ENCODE peak calls at places on chromosomes 1 and 21, in nine cellular contexts. B is fibroblast of villous mesenchyme, N is bronchial epithelial cell, L is mammary epithelial cell, J is RWPE2, U is keratinocyte, F is right lobe of liver, Q is GM23338, R is GM06990. V is an unnamed sample.

GRCh38 chr1:87757700-87758099 is 429.0 kb downstream of the LMO4 start:
- DNase-seq in B (peak), N (no peak), L (no peak), J (no peak), U (no peak), F (no peak), Q (no peak), R (no peak), V (no peak)

GRCh38 chr1:41356752-41357151 is 4.5 kb upstream of the FOXO6 start:
- DNase-seq in B (no peak), N (no peak), L (no peak), J (no peak), U (no peak), F (peak), Q (no peak), R (no peak), V (no peak)

GRCh38 chr1:37360011-37360410 is 114.4 kb upstream of the ZC3H12A start:
- DNase-seq in B (no peak), N (no peak), L (no peak), J (no peak), U (no peak), F (no peak), Q (no peak), R (no peak), V (no peak)

GRCh38 chr1:201259476-201260235 is 23.6 kb upstream of the PKP1 start:
- DNase-seq in B (no peak), N (peak), L (peak), J (peak), U (peak), F (no peak), Q (peak), R (no peak), V (peak)

GRCh38 chr1:243849089-243850012 is 692 bp downstream of the AKT3 start:
- DNase-seq in B (peak), N (peak), L (peak), J (no peak), U (no peak), F (peak), Q (peak), R (peak), V (peak)

GRCh38 chr1:17485280-17485679 is 45.8 kb upstream of the RCC2 start:
- DNase-seq in B (peak), N (peak), L (no peak), J (no peak), U (no peak), F (no peak), Q (peak), R (no peak), V (no peak)

GRCh38 chr1:29499101-29499650 is 262.9 kb downstream of the PTPRU start:
- DNase-seq in B (no peak), N (no peak), L (no peak), J (no peak), U (no peak), F (peak), Q (no peak), R (no peak), V (no peak)

GRCh38 chr1:162654915-162655620 is 22.8 kb downstream of the DDR2 start:
- DNase-seq in B (no peak), N (no peak), L (no peak), J (no peak), U (no peak), F (no peak), Q (no peak), R (no peak), V (no peak)

GRCh38 chr21:29233611-29234540 is 64.8 kb upstream of the BACH1 start:
- DNase-seq in B (no peak), N (peak), L (peak), J (no peak), U (no peak), F (no peak), Q (no peak), R (peak), V (peak)

GRCh38 chr21:38988211-38989096 is 182.7 kb downstream of the ETS2 start:
- DNase-seq in B (peak), N (peak), L (no peak), J (no peak), U (no peak), F (no peak), Q (no peak), R (no peak), V (no peak)

GRCh38 chr1:98749152-98749756 is 87.7 kb downstream of the SNX7 start:
- DNase-seq in B (peak), N (peak), L (no peak), J (no peak), U (no peak), F (no peak), Q (no peak), R (no peak), V (no peak)

GRCh38 chr1:47431534-47431933 is 6.3 kb upstream of the FOXD2 start:
- DNase-seq in B (peak), N (peak), L (peak), J (no peak), U (no peak), F (no peak), Q (peak), R (no peak), V (no peak)

GRCh38 chr1:108791790-108792189 is 45.3 kb downstream of the STXBP3 start:
- DNase-seq in B (no peak), N (no peak), L (no peak), J (no peak), U (no peak), F (no peak), Q (no peak), R (no peak), V (no peak)

GRCh38 chr1:165635329-165635728 is 4.3 kb downstream of the MGST3 start:
- DNase-seq in B (no peak), N (no peak), L (no peak), J (no peak), U (no peak), F (no peak), Q (no peak), R (no peak), V (peak)

GRCh38 chr1:28927442-28928305 is 13.3 kb downstream of the EPB41 start:
- DNase-seq in B (peak), N (no peak), L (no peak), J (no peak), U (no peak), F (no peak), Q (no peak), R (no peak), V (no peak)

GRCh38 chr1:67214420-67215174 is 48.3 kb downstream of the IL23R start:
- DNase-seq in B (peak), N (peak), L (peak), J (no peak), U (no peak), F (peak), Q (peak), R (peak), V (peak)
- TF ChIP-seq CTCF in B (peak), N (peak), L (peak), J (peak), U (peak), F (peak), Q (peak), R (peak), V (peak)

GRCh38 chr1:25568090-25568833 is 24.9 kb downstream of the LDLRAP1 start:
- DNase-seq in B (peak), N (peak), L (peak), J (peak), U (peak), F (no peak), Q (peak), R (no peak), V (no peak)
- TF ChIP-seq CTCF in B (peak), N (peak), L (no peak), J (peak), U (peak), F (no peak), Q (no peak), R (no peak), V (no peak)

GRCh38 chr1:9294440-9294773 is 1.7 kb downstream of the SPSB1 start:
- DNase-seq in B (peak), N (peak), L (peak), J (no peak), U (no peak), F (no peak), Q (no peak), R (no peak), V (no peak)

GRCh38 chr1:9293512-9294439 is 1.1 kb downstream of the SPSB1 start:
- DNase-seq in B (peak), N (peak), L (no peak), J (no peak), U (no peak), F (no peak), Q (peak), R (peak), V (no peak)

GRCh38 chr1:9296850-9297249 is 4.2 kb downstream of the SPSB1 start:
- DNase-seq in B (peak), N (no peak), L (no peak), J (no peak), U (no peak), F (no peak), Q (no peak), R (no peak), V (no peak)

GRCh38 chr1:9295884-9296283 is 3.2 kb downstream of the SPSB1 start:
- DNase-seq in B (no peak), N (no peak), L (no peak), J (no peak), U (no peak), F (peak), Q (no peak), R (no peak), V (no peak)

DNA sequence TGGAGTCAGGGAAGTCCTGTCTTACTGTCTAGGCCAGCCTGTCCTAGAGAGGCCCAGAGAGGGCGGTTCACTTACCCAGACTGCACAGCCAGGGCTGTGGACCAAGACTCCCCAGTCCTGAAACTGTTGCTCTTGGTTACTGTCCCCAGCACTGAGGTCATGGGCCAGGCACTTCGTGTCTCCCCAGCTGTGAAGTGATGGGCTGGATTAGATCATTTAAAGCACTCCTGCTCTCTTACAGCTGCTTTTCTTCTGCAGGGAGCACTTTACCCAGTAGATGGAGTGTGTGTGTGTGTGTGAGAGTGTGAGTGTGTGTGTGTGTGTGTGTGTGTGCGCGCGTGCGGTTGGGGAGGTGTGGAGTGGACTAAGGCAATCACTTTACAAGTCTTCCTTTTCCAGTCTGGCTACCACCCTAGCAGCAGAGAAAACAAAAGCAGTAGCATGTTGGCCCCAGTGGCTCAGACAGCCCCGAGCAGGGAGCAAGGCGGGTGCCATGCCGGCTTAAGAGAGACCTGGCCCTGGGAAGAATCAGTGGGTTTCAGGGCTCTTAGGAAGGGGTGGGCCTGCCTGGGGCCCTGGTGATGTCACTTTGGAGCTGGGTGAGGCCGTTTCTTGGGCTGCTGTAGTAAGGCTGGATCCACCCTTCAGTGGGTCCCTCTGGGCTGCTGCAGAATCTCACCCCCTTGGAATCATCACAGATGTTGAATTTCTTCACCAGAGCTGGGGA is 2.4 kb downstream of the SPSB1 start:
- DNase-seq in B (peak), N (no peak), L (peak), J (no peak), U (no peak), F (no peak), Q (no peak), R (peak), V (peak)
- TF ChIP-seq CTCF in B (peak), N (no peak), L (no peak), J (no peak), U (peak), F (no peak), Q (no peak), R (peak), V (no peak)

DNA sequence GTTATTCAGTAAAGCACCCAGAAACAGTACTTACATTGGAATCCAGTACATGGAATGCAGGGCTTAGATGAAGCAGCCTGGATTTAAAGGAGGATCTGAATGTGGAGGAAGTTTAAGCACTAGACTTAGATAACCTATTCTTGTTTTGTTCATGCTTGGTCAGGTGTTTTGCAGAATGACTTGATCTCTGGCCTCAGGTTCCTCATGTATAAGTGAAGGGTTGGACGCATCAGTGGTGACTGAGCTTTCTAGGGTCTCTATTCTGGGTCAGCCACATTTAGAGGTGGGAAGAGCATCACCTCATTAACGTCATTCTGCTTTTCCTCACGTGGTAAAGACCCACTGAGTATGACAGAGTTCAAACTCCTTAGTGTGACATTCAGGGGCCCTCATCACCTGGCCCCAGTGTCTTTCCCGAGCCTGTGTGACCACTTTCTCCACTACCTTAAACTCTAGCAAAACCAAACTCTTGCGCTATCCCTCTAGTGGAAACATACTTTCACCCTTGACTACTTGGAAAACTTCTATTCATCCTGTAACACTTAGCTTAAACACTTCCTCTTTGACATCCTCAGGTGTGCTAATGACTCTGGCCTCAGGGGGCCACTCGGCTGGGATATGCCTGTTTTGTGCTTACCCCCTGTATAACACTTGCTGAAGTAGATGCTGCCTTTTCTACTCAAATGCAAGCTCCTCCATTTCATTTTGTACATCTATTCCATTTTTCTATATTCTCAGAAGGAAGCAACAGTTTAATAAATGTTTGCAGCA is 871 bp upstream of the ERICH3 start:
- DNase-seq in B (no peak), N (no peak), L (no peak), J (no peak), U (no peak), F (no peak), Q (peak), R (no peak), V (peak)
- TF ChIP-seq CTCF in B (no peak), N (no peak), L (no peak), J (no peak), U (no peak), F (no peak), Q (no peak), R (no peak), V (no peak)

GRCh38 chr1:107464827-107465226 is 324.0 kb downstream of the NTNG1 start:
- DNase-seq in B (no peak), N (no peak), L (no peak), J (no peak), U (no peak), F (no peak), Q (peak), R (no peak), V (no peak)
- TF ChIP-seq CTCF in B (no peak), N (no peak), L (no peak), J (no peak), U (no peak), F (no peak), Q (peak), R (peak), V (no peak)

DNA sequence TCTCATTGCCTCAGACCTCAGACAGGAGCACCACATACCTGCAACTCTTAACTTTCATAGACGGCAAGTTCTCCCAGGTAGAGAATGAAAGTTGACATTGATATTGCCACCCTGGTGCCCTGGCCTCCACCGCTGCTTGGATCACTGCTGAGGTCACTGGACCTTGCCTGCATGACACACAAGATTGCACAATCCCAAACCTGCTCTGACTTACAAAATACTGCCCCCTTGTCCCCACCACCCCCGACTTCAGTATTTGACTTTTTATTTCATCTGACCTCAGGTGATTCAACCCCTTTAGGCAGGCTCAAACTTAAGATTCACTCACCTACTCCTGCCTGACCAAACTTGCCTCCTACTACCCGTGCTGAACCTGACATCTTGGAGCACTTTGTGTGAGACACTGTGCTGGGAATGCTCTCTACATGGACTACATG is 43.1 kb upstream of the S1PR1 start:
- DNase-seq in B (no peak), N (peak), L (peak), J (no peak), U (no peak), F (peak), Q (no peak), R (no peak), V (no peak)
- TF ChIP-seq CTCF in B (no peak), N (no peak), L (no peak), J (no peak), U (no peak), F (no peak), Q (no peak), R (no peak), V (no peak)

DNA sequence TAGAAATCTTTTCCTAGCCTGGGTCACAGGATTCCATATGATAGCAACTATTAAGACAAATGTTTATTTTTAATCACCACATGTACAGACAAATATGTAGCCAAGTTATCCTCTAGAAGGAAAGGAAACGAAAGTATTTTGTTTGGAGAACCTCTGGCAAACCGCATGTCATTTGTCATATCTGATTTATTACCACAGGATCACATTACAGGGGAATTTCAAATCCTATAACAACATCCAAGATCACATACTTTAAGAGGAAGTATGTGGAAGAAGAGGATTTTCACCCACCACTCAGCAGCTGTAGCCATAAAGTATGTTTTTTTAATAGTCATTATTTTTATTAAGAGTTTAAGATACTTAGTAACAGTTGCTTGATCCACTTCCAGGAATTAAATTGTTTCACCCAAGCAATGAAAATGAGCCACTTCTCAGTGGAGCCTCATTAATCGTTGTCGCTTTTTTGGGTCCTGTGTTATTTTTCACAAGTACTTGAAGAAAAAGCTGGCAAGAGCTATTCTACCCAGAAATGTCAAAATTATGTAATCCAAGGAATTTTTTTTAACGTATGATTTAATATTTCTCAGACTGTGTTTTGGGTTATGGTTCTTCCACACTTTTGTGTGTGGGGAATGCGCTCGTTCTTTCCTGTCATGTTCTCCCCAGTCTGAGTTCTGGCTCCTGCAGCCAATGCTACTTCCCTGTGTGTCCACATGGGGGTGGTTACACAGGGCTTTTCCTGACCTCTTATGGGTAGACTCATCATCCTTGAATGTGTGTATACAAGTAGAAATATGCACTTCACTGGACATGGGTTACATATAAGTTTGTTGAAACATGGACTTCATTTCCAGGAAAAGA is 6.9 kb downstream of the SERTAD4 start:
- DNase-seq in B (peak), N (peak), L (peak), J (no peak), U (no peak), F (no peak), Q (peak), R (no peak), V (no peak)
- TF ChIP-seq CTCF in B (peak), N (peak), L (peak), J (peak), U (peak), F (peak), Q (peak), R (no peak), V (no peak)